ENCODE peak calls at places on chromosomes 7 and 10, in eight cellular contexts. A is aorta; B is small intestine; T is mammary epithelial cell; M is CD8-positive, alpha-beta memory T cell; X is esophagus squamous epithelium; C is colonic mucosa; H is transverse colon. G is an unnamed sample.

GRCh38 chr7:156827587-156828203 is 65.3 kb downstream of the LMBR1 start:
- DNase-seq in X (no peak), H (no peak), A (no peak), M (no peak), B (no peak), C (no peak), T (no peak), G (no peak)

GRCh38 chr7:37942934-37943610 is 22.6 kb downstream of the EPDR1 start:
- DNase-seq in A (peak), B (peak), T (peak), X (no peak), M (no peak), C (peak), H (peak), G (peak)

GRCh38 chr10:132443605-132443997 is 46.6 kb downstream of the PWWP2B start:
- DNase-seq in X (no peak), C (no peak), T (no peak), A (no peak), B (no peak), H (peak), M (peak), G (no peak)

GRCh38 chr10:133458021-133458709 is 4.4 kb downstream of the SCART1 start:
- DNase-seq in X (no peak), T (no peak), A (peak), C (no peak), M (no peak), H (no peak), B (no peak), G (no peak)

GRCh38 chr7:3301831-3302618 is 973 bp downstream of the SDK1 start:
- DNase-seq in C (no peak), M (no peak), B (peak), H (no peak), A (no peak), T (no peak), X (no peak), G (peak)

GRCh38 chr10:12308976-12309375 is 40.4 kb upstream of the CAMK1D start:
- DNase-seq in H (no peak), X (no peak), M (no peak), A (no peak), B (no peak), T (no peak), C (no peak), G (no peak)

GRCh38 chr7:2687881-2688318 is at the start of gene AMZ1:
- DNase-seq in B (no peak), T (no peak), C (no peak), A (no peak), H (no peak), M (no peak), X (no peak), G (no peak)

GRCh38 chr10:83076443-83076842 is 1062.9 kb upstream of the GHITM start:
- DNase-seq in B (no peak), X (no peak), H (no peak), C (no peak), T (peak), A (no peak), M (no peak), G (no peak)

GRCh38 chr10:13346280-13346819 is 1.7 kb downstream of the SEPHS1 start:
- DNase-seq in X (no peak), B (peak), C (peak), A (no peak), M (no peak), T (peak), H (peak), G (peak)

GRCh38 chr7:68676789-68677535 is 921.3 kb upstream of the AUTS2 start:
- DNase-seq in H (no peak), A (no peak), C (no peak), X (no peak), M (no peak), B (no peak), T (no peak), G (no peak)

GRCh38 chr7:155669717-155670505 is 25.4 kb downstream of the RBM33 start:
- DNase-seq in T (no peak), B (no peak), C (no peak), M (no peak), X (no peak), A (no peak), H (no peak), G (no peak)

GRCh38 chr7:45451636-45452035 is 122.5 kb upstream of the ADCY1 start:
- DNase-seq in B (no peak), C (no peak), M (no peak), H (no peak), X (no peak), T (peak), A (no peak), G (no peak)

DNA sequence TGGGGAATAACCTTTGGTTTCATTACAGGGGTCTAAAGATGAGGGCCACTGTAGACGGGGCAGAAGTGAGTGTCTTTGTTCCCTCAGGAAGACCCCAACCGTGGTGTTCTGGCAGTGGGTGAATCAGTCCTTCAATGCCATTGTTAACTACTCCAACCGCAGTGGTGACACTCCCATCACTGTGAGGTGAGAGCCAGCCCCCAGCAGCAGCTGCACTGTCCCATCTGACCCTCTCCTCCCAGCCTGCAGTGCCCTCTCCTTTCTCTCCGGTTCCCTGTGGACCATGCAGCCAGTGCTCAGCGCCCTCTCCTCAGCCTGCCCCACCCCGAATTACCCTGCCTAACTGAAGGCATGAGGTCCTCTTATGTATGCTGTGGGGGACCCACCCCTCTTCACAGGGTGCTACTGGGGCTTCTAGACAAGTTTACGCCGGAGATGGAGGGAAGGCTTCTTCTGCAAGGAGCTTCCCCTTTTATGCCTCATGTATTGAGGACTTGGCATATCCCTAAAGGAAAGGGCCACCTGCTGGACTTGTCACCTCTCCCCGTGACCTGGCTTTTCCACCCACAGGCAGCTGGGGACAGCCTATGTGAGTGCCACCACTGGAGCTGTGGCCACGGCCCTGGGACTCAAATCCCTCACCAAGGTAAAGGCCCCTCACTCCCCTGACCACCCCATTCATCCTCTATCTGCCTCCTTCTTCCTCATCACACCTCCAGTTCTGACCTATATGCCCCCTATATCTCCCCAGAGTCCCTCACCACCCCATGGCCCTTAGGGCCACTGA is 5.1 kb downstream of the SFXN3 start:
- DNase-seq in A (no peak), C (no peak), T (no peak), X (no peak), M (no peak), H (no peak), B (no peak), G (no peak)
- H3K27ac ChIP-seq in A (no peak), C (no peak), T (no peak), X (no peak), M (no peak), H (no peak), B (peak), G (no peak)

GRCh38 chr10:32938554-32939061 is 19.4 kb downstream of the ITGB1 start:
- DNase-seq in B (peak), X (no peak), A (no peak), H (peak), C (peak), M (no peak), T (peak), G (peak)
- H3K4me3 ChIP-seq in B (no peak), X (peak), A (no peak), H (no peak), C (no peak), M (no peak), T (no peak), G (peak)

GRCh38 chr7:27200761-27201230 is 905 bp upstream of the HOXA13 start:
- DNase-seq in A (no peak), T (peak), H (no peak), M (no peak), B (no peak), C (peak), X (no peak), G (peak)

GRCh38 chr7:27201231-27202017 is 1.5 kb upstream of the HOXA13 start:
- DNase-seq in C (peak), X (no peak), M (no peak), H (no peak), A (no peak), T (no peak), B (no peak), G (peak)

GRCh38 chr7:27198871-27199801 is 755 bp downstream of the HOXA13 start:
- DNase-seq in B (no peak), T (peak), X (no peak), C (peak), H (no peak), A (peak), M (no peak), G (no peak)

GRCh38 chr7:27198138-27198841 is 1.6 kb downstream of the HOXA13 start:
- DNase-seq in T (no peak), H (no peak), A (peak), M (no peak), X (no peak), C (peak), B (no peak), G (no peak)

DNA sequence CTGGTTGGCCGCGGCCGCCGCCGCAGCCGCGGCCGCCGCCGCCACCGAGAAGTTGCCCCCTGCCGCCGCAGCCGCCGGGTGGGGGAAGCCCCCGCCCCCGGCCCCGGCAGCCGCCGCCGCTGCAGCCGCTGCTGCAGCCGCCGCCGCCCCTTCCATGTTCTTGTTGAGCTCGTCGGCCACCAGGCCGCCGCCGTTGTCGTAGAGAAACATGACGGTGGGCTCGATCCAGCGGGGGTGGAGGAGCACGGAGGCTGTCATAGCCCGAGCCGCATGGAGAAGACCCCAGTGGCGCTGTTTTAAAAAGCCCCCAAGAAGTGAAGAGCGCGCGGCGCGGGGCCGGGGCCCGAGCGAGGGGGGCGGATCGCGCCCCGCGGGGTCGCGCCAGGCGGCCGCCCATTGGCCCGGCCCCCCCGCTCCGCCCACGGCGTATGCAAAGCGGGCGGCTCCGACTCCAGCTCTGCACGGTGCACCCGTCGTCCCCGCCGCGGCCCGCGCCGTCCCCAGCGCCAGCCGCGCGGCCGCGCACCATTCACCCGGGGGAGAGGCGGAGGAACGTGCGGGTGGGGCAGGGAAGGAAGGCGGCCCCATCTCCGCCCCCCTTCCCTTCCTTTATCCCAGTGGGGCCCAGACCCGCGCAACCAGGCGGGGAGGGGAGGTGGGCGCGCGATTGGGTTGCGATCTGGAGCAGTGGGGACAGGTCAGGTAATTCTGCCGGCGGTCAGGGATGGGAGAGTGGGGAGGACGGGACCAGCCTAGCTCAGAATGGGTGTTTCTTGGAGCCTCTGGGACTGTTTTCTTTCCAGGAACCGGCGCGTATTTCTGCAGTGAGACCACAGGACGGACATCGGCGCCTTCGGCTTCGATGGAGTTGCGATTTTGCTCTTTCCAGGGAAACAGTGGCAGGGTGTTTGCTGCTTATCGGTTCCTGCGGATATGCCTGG is at the start of gene HOXA13:
- DNase-seq in M (no peak), B (no peak), C (peak), X (no peak), T (peak), H (peak), A (no peak), G (no peak)
- H3K27ac ChIP-seq in M (no peak), B (no peak), C (peak), X (no peak), T (no peak), H (peak), A (no peak), G (no peak)

DNA sequence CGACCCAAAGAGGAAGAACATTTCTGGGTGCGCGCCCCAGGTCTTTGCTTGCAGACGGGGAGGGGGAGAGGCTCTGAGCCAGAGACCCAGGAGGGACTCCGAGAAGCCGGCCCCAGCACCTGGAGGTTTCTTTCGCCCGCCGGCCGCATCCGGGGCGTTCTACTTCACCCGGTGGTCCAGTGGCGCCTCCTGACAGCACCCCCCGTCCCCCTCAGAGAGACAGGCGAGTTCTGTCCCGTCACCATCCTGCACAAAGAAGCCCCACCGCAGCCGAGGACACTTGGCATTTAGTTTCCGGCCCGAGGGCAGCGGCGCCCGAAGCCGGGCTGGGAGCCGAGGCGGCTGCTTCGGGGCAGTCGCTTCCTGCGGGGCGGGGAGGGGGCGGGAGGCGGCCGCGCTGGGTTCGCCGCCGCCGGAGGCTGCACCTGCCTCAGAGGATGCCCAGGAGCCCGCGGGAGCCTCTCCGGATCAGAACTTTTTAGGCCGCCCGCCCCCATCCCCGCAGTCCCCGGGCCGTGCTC is at the start of gene TMEM178B:
- DNase-seq in B (no peak), H (no peak), T (no peak), C (no peak), M (no peak), X (no peak), A (no peak), G (no peak)
- H3K4me3 ChIP-seq in B (peak), H (peak), T (peak), C (peak), M (peak), X (peak), A (peak), G (peak)

GRCh38 chr7:150610193-150610592 is 22.0 kb downstream of the GIMAP6 start:
- DNase-seq in X (no peak), M (no peak), B (no peak), C (no peak), H (no peak), A (no peak), T (no peak), G (no peak)
- H3K27ac ChIP-seq in X (no peak), M (no peak), B (no peak), C (no peak), H (no peak), A (no peak), T (no peak), G (no peak)

GRCh38 chr7:87330942-87331341 is 14.5 kb upstream of the CROT start:
- DNase-seq in A (no peak), X (no peak), T (no peak), B (no peak), M (no peak), C (no peak), H (no peak), G (no peak)

GRCh38 chr7:87325576-87326370 is 19.7 kb upstream of the CROT start:
- DNase-seq in T (no peak), A (no peak), M (no peak), H (no peak), X (no peak), B (no peak), C (no peak), G (no peak)

GRCh38 chr7:87331687-87332256 is 13.7 kb upstream of the CROT start:
- DNase-seq in T (no peak), C (no peak), H (no peak), X (no peak), M (no peak), B (peak), A (no peak), G (no peak)

GRCh38 chr7:87330316-87330715 is 15.1 kb upstream of the CROT start:
- DNase-seq in T (no peak), A (no peak), C (no peak), M (no peak), B (no peak), X (no peak), H (no peak), G (no peak)

GRCh38 chr7:87328281-87328680 is 17.2 kb upstream of the CROT start:
- DNase-seq in A (no peak), X (no peak), H (no peak), M (no peak), B (no peak), T (peak), C (no peak), G (no peak)
- H3K4me3 ChIP-seq in A (no peak), X (no peak), H (no peak), M (no peak), B (no peak), T (no peak), C (no peak), G (no peak)

GRCh38 chr7:131164025-131164899 is 163.4 kb upstream of the MKLN1 start:
- DNase-seq in M (no peak), A (no peak), X (no peak), T (peak), H (no peak), B (no peak), C (no peak), G (no peak)
- H3K27ac ChIP-seq in M (no peak), A (no peak), X (no peak), T (peak), H (no peak), B (no peak), C (no peak), G (no peak)

G was measured in tibial artery.